ENCODE peak calls at places on chromosome 6, in ten cellular contexts. C is Karpas-422, H is neural progenitor cell, D is A549, I is sigmoid colon, J is dorsolateral prefrontal cortex, R is spleen, K is BJ, O is hepatocyte, Y is kidney. E is an unnamed sample.

GRCh38 chr6:67666177-67666964 is 968.7 kb upstream of the ADGRB3 start:
- DNase-seq in K (no peak), I (no peak), Y (no peak), H (no peak), D (no peak), J (no peak), R (no peak), O (no peak), C (no peak), E (no peak)

GRCh38 chr6:169339731-169340314 is 86.2 kb upstream of the THBS2 start:
- DNase-seq in R (no peak), Y (no peak), H (no peak), J (no peak), O (peak), C (no peak), D (no peak), K (no peak), I (no peak), E (no peak)

GRCh38 chr6:105678516-105678915 is 275.6 kb upstream of the PREP start:
- DNase-seq in J (no peak), K (no peak), C (no peak), H (no peak), R (no peak), Y (no peak), O (peak), I (no peak), D (no peak), E (no peak)

GRCh38 chr6:150025201-150025917 is at the start of gene RAET1L:
- DNase-seq in C (no peak), D (peak), K (peak), I (no peak), J (no peak), Y (peak), R (no peak), H (no peak), O (peak), E (peak)

GRCh38 chr6:146901940-146902816 is 302.0 kb upstream of the STXBP5 start:
- DNase-seq in H (no peak), I (no peak), O (no peak), Y (no peak), J (no peak), C (peak), D (peak), R (no peak), K (no peak), E (no peak)

GRCh38 chr6:156587751-156588301 is 189.4 kb upstream of the ARID1B start:
- DNase-seq in C (no peak), J (no peak), O (no peak), H (no peak), R (no peak), I (no peak), D (no peak), Y (no peak), K (no peak), E (no peak)

GRCh38 chr6:78947529-78947928 is 80.2 kb downstream of the IRAK1BP1 start:
- DNase-seq in C (no peak), R (no peak), K (no peak), Y (no peak), I (no peak), H (no peak), D (no peak), O (no peak), J (no peak), E (no peak)

GRCh38 chr6:114090626-114091025 is 119.7 kb upstream of the HDAC2 start:
- DNase-seq in O (no peak), Y (no peak), J (no peak), R (no peak), H (no peak), D (no peak), K (no peak), C (no peak), I (no peak), E (no peak)

GRCh38 chr6:142885182-142885867 is 59.7 kb downstream of the HIVEP2 start:
- DNase-seq in H (peak), R (no peak), J (no peak), K (peak), O (peak), D (peak), C (no peak), I (no peak), Y (no peak), E (peak)

GRCh38 chr6:12075067-12075563 is 63.0 kb downstream of the HIVEP1 start:
- DNase-seq in K (no peak), O (no peak), C (peak), D (no peak), R (no peak), I (no peak), H (no peak), Y (no peak), J (no peak), E (no peak)

GRCh38 chr6:142570221-142570671 is 268.4 kb downstream of the ADGRG6 start:
- DNase-seq in O (peak), I (no peak), D (no peak), J (no peak), Y (no peak), K (peak), H (no peak), R (no peak), C (no peak), E (peak)

GRCh38 chr6:135182993-135183531 is 2.0 kb downstream of the MYB start:
- DNase-seq in O (peak), H (peak), K (no peak), J (no peak), I (no peak), R (peak), D (no peak), C (peak), Y (peak), E (no peak)

GRCh38 chr6:13303668-13304017 is 24.7 kb downstream of the TBC1D7 start:
- DNase-seq in C (no peak), J (peak), Y (no peak), I (peak), R (peak), H (no peak), O (peak), K (no peak), D (no peak), E (no peak)

GRCh38 chr6:157985378-157986155 is 3.9 kb downstream of the SYNJ2 start:
- DNase-seq in C (no peak), I (peak), D (no peak), R (peak), O (peak), H (no peak), Y (no peak), J (peak), K (no peak), E (no peak)

GRCh38 chr6:75934643-75935472 is 137.6 kb downstream of the IMPG1 start:
- DNase-seq in J (peak), O (peak), I (peak), D (peak), H (peak), C (peak), K (peak), R (no peak), Y (no peak), E (peak)

GRCh38 chr6:10720229-10720959 is 2.5 kb upstream of the TMEM14C start:
- DNase-seq in D (no peak), Y (peak), K (no peak), I (peak), R (peak), H (no peak), O (no peak), J (no peak), C (no peak), E (no peak)

GRCh38 chr6:120735641-120736040 is 598.6 kb downstream of the TBC1D32 start:
- DNase-seq in J (no peak), D (no peak), I (no peak), Y (no peak), K (no peak), H (no peak), R (no peak), O (no peak), C (no peak), E (no peak)

GRCh38 chr6:146358341-146359046 is 185.1 kb upstream of the RAB32 start:
- DNase-seq in Y (no peak), I (no peak), J (no peak), K (peak), O (no peak), C (peak), D (no peak), R (no peak), H (no peak), E (no peak)

GRCh38 chr6:5667737-5668136 is 339.0 kb downstream of the NRN1 start:
- DNase-seq in R (no peak), K (no peak), J (no peak), I (no peak), O (no peak), C (no peak), D (no peak), H (no peak), Y (no peak), E (no peak)

GRCh38 chr6:125154184-125155135 is 887 bp downstream of the TPD52L1 start:
- DNase-seq in C (peak), D (peak), K (no peak), R (peak), O (peak), I (peak), J (no peak), H (peak), Y (peak), E (no peak)

GRCh38 chr6:52834481-52834880 is 6.1 kb downstream of the GSTA5 start:
- DNase-seq in D (no peak), R (no peak), Y (no peak), C (no peak), O (no peak), J (no peak), I (no peak), K (no peak), H (no peak), E (no peak)

GRCh38 chr6:163706688-163707087 is 292.2 kb downstream of the QKI start:
- DNase-seq in D (no peak), H (no peak), C (no peak), I (no peak), K (no peak), O (no peak), J (no peak), R (no peak), Y (no peak), E (no peak)

GRCh38 chr6:170047813-170048212 is 243.1 kb downstream of the DLL1 start:
- DNase-seq in C (no peak), J (peak), Y (peak), I (peak), K (no peak), H (no peak), O (no peak), R (peak), D (no peak), E (no peak)

GRCh38 chr6:105509506-105510331 is 106.8 kb upstream of the PREP start:
- DNase-seq in K (no peak), C (no peak), H (peak), I (no peak), D (no peak), J (no peak), Y (no peak), O (peak), R (no peak), E (no peak)

GRCh38 chr6:28446818-28447511 is 3.7 kb upstream of the ZSCAN23 start:
- DNase-seq in J (no peak), Y (no peak), D (no peak), K (no peak), R (no peak), C (no peak), I (no peak), O (peak), H (peak), E (no peak)

GRCh38 chr6:115759051-115759450 is 301.6 kb downstream of the FRK start:
- DNase-seq in D (no peak), K (no peak), O (no peak), C (no peak), H (no peak), Y (no peak), J (no peak), I (no peak), R (no peak), E (no peak)

GRCh38 chr6:152378154-152378553 is 259.0 kb downstream of the SYNE1 start:
- DNase-seq in H (peak), D (no peak), K (peak), C (no peak), R (no peak), J (no peak), O (no peak), I (no peak), Y (no peak), E (no peak)

GRCh38 chr6:5590187-5590586 is 328.9 kb downstream of the FARS2 start:
- DNase-seq in H (no peak), C (no peak), K (no peak), R (no peak), I (no peak), J (no peak), D (no peak), Y (no peak), O (no peak), E (no peak)

GRCh38 chr6:106084973-106085686 is 1.0 kb upstream of the PRDM1 start:
- DNase-seq in I (no peak), O (no peak), K (no peak), C (no peak), H (peak), R (no peak), D (no peak), J (no peak), Y (no peak), E (no peak)

GRCh38 chr6:36633915-36634314 is 39.8 kb downstream of the SRSF3 start:
- DNase-seq in K (no peak), H (no peak), O (peak), R (peak), Y (peak), D (no peak), I (no peak), J (no peak), C (no peak), E (peak)

GRCh38 chr6:45617441-45617840 is 239.7 kb upstream of the SUPT3H start:
- DNase-seq in O (no peak), C (no peak), J (no peak), R (no peak), H (no peak), I (no peak), K (no peak), D (no peak), Y (no peak), E (no peak)

GRCh38 chr6:14690120-14691056 is 555.5 kb upstream of the JARID2 start:
- DNase-seq in H (no peak), C (no peak), D (no peak), R (no peak), K (no peak), I (no peak), Y (no peak), J (no peak), O (no peak), E (no peak)

GRCh38 chr6:82953871-82954270 is 111.8 kb downstream of the UBE3D start:
- DNase-seq in J (no peak), I (no peak), O (no peak), C (no peak), K (no peak), H (no peak), D (no peak), Y (no peak), R (no peak), E (no peak)

DNA sequence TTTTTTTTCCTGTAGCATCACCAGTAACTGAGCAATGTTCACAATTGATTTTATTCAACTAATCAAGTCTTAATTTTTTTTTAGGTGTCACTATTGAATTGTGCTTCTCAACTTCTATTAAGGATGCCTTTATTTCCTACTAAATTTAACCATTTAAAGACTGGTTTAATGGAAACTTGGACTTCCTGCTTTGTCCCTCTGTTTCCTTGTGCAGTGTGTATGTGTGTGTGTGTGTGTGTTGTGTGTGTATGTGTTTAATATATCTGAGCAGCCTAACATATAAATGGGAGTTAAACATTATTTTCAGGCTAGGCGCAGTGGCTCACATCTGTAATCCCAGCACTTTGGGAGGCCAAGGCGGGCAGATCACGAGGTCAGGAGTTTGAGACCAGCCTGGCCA is 1.8 kb downstream of the SERPINB6 start:
- DNase-seq in I (no peak), H (no peak), D (no peak), J (no peak), C (no peak), O (no peak), Y (no peak), R (no peak), K (no peak), E (no peak)
- H3K4me3 ChIP-seq in I (no peak), H (no peak), D (no peak), J (no peak), C (no peak), O (no peak), Y (no peak), R (peak), K (no peak), E (no peak)

GRCh38 chr6:35343835-35344550 is 1.6 kb downstream of the PPARD start:
- DNase-seq in O (no peak), C (peak), D (no peak), H (no peak), J (no peak), I (peak), Y (no peak), K (no peak), R (no peak), E (no peak)
- H3K4me3 ChIP-seq in O (peak), C (peak), D (no peak), H (peak), J (peak), I (peak), Y (peak), K (peak), R (peak), E (peak)

GRCh38 chr6:24006246-24006645 is 119.8 kb upstream of the NRSN1 start:
- DNase-seq in K (no peak), C (no peak), I (no peak), J (no peak), H (no peak), Y (no peak), D (no peak), R (no peak), O (peak), E (no peak)

GRCh38 chr6:24009319-24009718 is 116.7 kb upstream of the NRSN1 start:
- DNase-seq in R (no peak), C (no peak), Y (no peak), H (peak), J (no peak), I (no peak), O (no peak), D (no peak), K (no peak), E (no peak)

GRCh38 chr6:24004659-24005058 is 121.4 kb upstream of the NRSN1 start:
- DNase-seq in D (no peak), I (no peak), K (no peak), Y (no peak), H (no peak), R (no peak), C (no peak), J (no peak), O (no peak), E (no peak)

GRCh38 chr6:24004062-24004461 is 122.0 kb upstream of the NRSN1 start:
- DNase-seq in C (no peak), O (no peak), K (no peak), R (no peak), H (no peak), I (no peak), J (no peak), D (no peak), Y (no peak), E (no peak)
- H3K4me3 ChIP-seq in C (no peak), O (no peak), K (no peak), R (no peak), H (no peak), I (no peak), J (no peak), D (no peak), Y (no peak), E (no peak)

DNA sequence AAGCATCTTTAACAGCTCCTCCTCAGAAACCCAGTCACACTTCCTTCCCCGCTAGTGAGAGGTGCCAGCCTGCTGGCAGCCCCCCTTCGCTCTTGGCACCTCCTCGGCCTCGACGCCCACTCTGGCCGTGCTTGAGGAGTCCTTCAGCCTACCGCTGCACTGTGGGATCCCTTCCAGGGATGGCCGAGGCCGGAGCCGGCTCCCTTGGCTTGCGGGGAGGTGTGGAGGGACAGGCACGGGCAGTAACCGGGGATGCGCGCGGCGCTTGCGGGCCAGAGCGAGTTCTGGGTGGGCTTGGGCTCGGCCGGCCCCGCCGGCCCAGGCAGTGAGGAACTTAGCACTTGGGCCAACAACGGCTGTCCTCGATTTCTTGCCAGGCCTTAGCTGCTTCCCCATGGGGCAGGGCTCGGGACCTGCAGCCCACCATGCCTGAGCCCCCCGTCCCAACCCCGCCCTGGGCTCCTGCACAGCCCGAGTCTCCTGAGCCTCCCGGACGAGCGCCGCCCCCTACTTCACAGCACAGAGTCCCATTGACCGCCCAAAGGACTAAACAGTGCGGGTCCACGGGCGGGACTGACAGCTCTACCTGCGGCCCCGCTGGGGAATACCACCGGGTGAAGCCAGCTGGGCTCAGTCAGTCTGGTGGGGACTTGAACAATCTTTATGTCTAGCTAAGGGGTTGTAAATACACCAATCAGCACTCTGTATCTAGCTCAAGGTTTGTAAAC is 51.6 kb downstream of the RIOK1 start:
- DNase-seq in I (no peak), J (no peak), D (no peak), O (no peak), H (no peak), K (no peak), R (peak), Y (no peak), C (no peak), E (no peak)
- H3K4me3 ChIP-seq in I (no peak), J (no peak), D (no peak), O (no peak), H (no peak), K (no peak), R (no peak), Y (no peak), C (no peak), E (no peak)

DNA sequence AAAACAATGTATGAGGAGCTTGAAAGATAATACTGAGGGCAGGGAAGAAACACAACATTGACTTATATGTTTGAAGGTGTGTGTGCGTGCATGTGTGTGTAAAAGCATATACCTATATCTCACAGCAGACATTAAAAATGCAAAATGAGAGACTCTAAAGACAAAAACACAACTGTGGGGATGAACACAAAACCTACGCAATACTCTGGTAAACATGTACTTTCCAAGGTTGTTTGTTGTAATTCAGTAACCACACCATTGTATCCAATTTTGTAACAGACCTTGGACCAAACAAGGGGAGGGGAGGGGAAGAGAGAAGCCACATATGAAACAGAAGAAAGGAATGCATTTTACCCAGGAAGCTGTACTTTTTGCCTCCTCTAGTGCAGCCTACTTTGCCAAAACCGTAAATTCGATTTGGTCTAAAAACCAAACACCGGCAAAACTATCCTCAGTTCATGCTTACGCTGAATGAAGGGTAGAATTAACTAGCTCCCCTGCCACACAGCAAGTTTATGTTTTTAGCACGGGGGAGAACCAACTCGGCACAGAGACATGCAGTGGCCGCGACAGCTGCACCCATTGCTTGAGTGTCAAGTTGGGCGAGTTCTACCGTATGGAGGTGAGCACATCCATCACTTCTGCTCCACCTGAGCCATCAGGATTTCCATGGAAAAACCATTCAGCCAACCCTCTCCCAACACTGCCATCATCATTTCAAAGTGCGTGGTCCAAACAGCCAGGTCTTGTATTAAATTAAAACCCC is 50.0 kb downstream of the CNKSR3 start:
- DNase-seq in R (no peak), O (no peak), I (no peak), C (no peak), Y (no peak), D (no peak), K (peak), H (no peak), J (no peak), E (no peak)
- H3K4me3 ChIP-seq in R (no peak), O (no peak), I (no peak), C (no peak), Y (peak), D (no peak), K (no peak), H (no peak), J (no peak), E (no peak)

DNA sequence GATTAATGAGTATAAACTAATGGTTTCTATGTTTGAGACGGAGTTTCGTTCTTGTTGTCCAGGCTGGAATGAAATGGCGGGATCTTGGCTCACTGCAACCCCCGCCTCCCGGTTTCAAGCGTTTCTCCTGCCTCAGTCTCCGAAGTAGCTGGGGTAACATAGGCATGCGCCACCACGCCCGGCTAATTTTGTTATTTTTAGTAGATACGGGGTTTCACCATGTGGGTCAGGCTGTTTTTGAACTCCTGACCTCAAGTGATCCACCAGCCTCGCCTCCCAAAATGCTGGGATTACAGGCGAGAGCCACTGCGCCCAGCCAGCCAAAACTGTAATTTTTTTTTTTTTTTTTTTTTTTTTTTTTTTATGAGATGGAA is 127.6 kb downstream of the HFE start:
- DNase-seq in O (no peak), R (peak), K (no peak), D (no peak), Y (no peak), C (no peak), H (no peak), J (no peak), I (no peak), E (no peak)
- H3K4me3 ChIP-seq in O (peak), R (no peak), K (peak), D (no peak), Y (no peak), C (no peak), H (peak), J (peak), I (no peak), E (peak)

E was measured in skeletal muscle cell.